ENCODE peak calls at places on chromosomes 5 and 9, in seven cellular contexts. O, T, S, U, R, Q and X are unnamed samples.

GRCh38 chr9:74102702-74103101 is 394.4 kb upstream of the RORB start:
- DNase-seq in O (no peak), Q (no peak), T (no peak), U (no peak), S (no peak), R (no peak), X (no peak)

GRCh38 chr9:76452839-76453238 is 6.1 kb upstream of the GCNT1 start:
- DNase-seq in O (no peak), U (no peak), S (no peak), T (no peak), R (no peak), Q (no peak), X (no peak)

GRCh38 chr5:55231476-55232193 is 1.8 kb downstream of the CCNO start:
- DNase-seq in S (peak; percentile 62), R (no peak), O (no peak), Q (peak; percentile 51), U (peak; percentile 69), T (no peak), X (no peak)

GRCh38 chr5:174535691-174536090 is 188.7 kb upstream of the MSX2 start:
- DNase-seq in S (no peak), U (no peak), O (no peak), R (no peak), T (no peak), Q (no peak), X (no peak)

GRCh38 chr5:55402199-55402598 is 94.4 kb downstream of the MTREX start:
- DNase-seq in O (no peak), R (no peak), S (no peak), Q (no peak), U (no peak), T (no peak), X (no peak)

GRCh38 chr5:72209515-72210115 is 102.3 kb downstream of the MAP1B start:
- DNase-seq in O (no peak), Q (no peak), T (no peak), S (no peak), R (peak; percentile 83), U (no peak), X (no peak)

GRCh38 chr5:41347569-41347968 is 134.2 kb upstream of the C6 start:
- DNase-seq in S (no peak), T (no peak), O (no peak), R (no peak), Q (no peak), U (no peak), X (no peak)

GRCh38 chr5:33933723-33934544 is 2.3 kb upstream of the RXFP3 start:
- DNase-seq in O (no peak), T (no peak), U (no peak), R (no peak), Q (no peak), S (no peak), X (no peak)

GRCh38 chr9:113482991-113483675 is 19.6 kb downstream of the RGS3 start:
- DNase-seq in O (no peak), Q (no peak), R (peak; percentile 19), S (no peak), T (no peak), U (no peak), X (no peak)

GRCh38 chr9:90881648-90882047 is 80.0 kb downstream of the SYK start:
- DNase-seq in O (no peak), Q (peak; percentile 40), S (no peak), U (no peak), T (no peak), R (no peak), X (no peak)

GRCh38 chr9:89806371-89807100 is 201.7 kb downstream of the GADD45G start:
- DNase-seq in S (no peak), R (no peak), U (no peak), Q (no peak), T (no peak), O (no peak), X (no peak)

GRCh38 chr5:139752506-139753350 is 42.9 kb upstream of the PSD2 start:
- DNase-seq in U (peak; percentile 53), T (peak; percentile 77), Q (no peak), R (no peak), S (no peak), O (no peak), X (no peak)

GRCh38 chr5:151004499-151004898 is 15.9 kb upstream of the GPX3 start:
- DNase-seq in O (no peak), U (no peak), R (no peak), Q (no peak), T (no peak), S (no peak), X (no peak)

GRCh38 chr5:151003503-151003860 is 16.9 kb upstream of the GPX3 start:
- DNase-seq in O (no peak), S (no peak), U (no peak), Q (no peak), R (no peak), T (no peak), X (no peak)

GRCh38 chr5:151001436-151001835 is 19.0 kb upstream of the GPX3 start:
- DNase-seq in O (no peak), S (peak; percentile 14), U (no peak), Q (no peak), T (no peak), R (no peak), X (no peak)

GRCh38 chr5:151002681-151003502 is 17.5 kb upstream of the GPX3 start:
- DNase-seq in U (no peak), O (no peak), R (no peak), S (peak; percentile 31), Q (no peak), T (no peak), X (no peak)

DNA sequence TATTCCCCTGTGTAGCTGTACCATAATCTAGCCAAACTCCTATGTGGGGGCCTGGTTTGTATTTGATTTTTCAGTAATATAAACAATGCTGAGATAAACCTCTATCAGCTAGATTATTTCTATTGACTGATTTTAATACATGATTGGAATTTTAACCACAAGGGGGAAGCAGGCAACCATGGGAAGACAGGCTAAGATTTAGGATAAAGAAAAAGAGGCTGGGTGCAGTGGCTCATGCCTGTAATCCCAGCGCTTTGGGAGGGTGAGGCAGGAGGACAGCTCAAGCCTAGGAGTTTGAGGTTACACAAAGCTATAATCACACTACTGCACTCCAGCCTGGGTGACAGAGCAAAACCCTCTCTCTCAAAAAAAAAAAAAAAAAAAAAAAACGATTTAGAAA is 18.1 kb upstream of the GPX3 start:
- DNase-seq in S (peak; percentile 42), O (no peak), R (no peak), T (peak; percentile 46), Q (no peak), U (peak; percentile 41), X (no peak)
- TF ChIP-seq POLR2AphosphoS5 in S (no peak), O (no peak), R (no peak), T (no peak), Q (no peak), U (no peak), X (no peak)

GRCh38 chr9:14139287-14139686 is 174.7 kb downstream of the NFIB start:
- DNase-seq in T (no peak), S (no peak), R (no peak), O (no peak), Q (no peak), U (no peak), X (no peak)

GRCh38 chr9:14136047-14136446 is 177.9 kb downstream of the NFIB start:
- DNase-seq in T (no peak), U (no peak), Q (no peak), O (no peak), R (no peak), S (no peak), X (no peak)

GRCh38 chr9:14141736-14142135 is 172.2 kb downstream of the NFIB start:
- DNase-seq in U (no peak), S (no peak), R (no peak), Q (no peak), O (no peak), T (no peak), X (no peak)

GRCh38 chr9:14136646-14137370 is 177.1 kb downstream of the NFIB start:
- DNase-seq in T (no peak), Q (no peak), O (no peak), R (no peak), S (no peak), U (no peak), X (no peak)

GRCh38 chr9:14140121-14140520 is 173.8 kb downstream of the NFIB start:
- DNase-seq in T (no peak), Q (no peak), U (no peak), R (no peak), S (no peak), O (no peak), X (no peak)
- TF ChIP-seq EP300 in T (no peak), Q (no peak), U (no peak), R (no peak), S (no peak), O (no peak), X (no peak)

DNA sequence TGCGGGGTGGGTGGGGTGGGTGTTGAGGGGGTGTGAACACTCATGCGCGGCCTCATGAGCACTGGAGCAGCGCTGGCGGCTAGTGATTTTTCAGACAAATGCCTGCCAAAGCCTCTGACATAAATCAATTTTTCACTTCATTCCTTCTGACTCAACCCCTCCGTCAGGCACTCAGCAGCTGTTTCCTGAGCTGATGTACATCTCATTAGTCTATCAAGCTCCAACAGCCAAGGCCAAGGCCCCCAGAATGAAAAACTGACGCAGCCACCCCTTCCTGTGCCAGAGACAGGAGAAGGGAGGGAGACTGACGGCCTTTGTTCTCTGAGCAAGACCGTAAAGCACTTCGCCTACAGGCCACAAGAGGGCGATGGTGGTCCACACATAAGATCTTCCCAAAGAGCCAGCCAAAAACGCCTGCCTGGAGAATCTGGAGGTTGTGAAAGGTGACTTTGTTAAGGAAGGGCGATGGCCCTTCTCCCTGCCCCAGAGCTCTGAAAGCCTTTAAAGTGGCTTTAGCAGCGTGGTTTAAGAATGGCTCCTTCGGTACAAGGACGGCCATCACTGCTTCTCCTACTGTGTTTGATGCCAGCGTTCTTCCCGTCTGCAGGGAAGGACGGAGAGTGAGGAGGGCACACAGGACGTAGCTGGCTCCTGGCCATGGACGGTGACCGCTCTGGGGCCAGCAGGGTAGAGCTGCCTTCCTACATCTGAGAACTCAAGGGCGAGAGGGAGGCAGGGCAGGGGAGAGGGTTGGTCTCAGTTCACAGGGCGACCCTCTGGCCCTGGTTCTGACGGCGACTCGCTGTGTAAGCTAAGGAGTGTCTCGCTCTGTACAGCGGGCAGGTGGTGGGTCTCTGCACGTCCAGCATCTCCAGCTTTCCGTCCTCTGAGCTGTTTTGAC is 37.1 kb downstream of the ALG2 start:
- DNase-seq in T (peak; percentile 76), Q (peak; percentile 87), U (peak; percentile 77), O (peak; percentile 92), R (peak; percentile 93), S (peak; percentile 90), X (peak; percentile 54)
- TF ChIP-seq POLR2AphosphoS5 in T (no peak), Q (no peak), U (no peak), O (peak; percentile 58), R (peak; percentile 40), S (no peak), X (no peak)

DNA sequence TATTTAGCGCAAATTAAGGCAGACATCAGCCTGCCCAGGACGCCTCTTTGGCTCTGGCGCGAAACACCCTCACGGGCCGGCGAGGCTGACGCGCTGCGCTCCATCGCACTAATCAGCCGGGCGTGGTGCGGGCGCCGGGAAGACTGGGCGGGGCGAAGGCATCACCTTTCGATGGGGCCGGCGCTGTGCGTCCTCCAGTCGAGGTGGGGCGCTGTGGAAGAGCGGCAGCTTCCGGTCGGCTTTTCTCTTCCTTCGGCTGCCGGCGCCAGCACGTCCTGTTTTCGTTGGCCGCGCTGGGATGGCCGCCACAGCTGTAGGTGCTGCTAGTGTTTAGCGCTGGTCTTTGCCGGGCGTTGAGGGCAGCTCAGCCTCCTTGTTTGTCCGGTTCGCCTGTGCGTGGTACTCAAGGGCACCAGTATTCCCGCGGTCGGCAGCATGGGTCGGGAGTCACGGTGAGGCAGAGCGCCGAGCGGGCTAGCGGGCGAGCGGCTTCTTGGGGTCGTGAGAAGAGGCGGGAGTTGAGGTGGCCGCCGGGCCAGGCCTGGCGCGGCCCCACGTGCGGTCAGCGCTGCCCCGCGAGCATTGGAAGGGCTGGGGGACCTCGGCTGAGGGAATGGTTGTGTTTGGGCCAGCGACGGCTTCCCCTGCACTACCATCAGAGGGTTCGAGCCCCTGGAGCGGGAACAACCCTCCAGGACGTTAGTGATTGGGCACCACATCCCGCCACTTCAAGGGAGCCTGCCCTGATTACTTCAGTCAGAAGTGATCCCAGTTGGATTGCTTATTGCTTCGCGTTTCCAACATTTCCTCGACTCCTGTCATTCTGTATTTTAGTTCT is at the start of gene DDX46:
- DNase-seq in U (peak; percentile 97), T (peak; percentile 96), R (peak; percentile 96), O (peak; percentile 97), S (peak; percentile 97), Q (peak; percentile 97), X (peak; percentile 96)
- TF ChIP-seq EP300 in U (no peak), T (peak; percentile 26), R (no peak), O (no peak), S (no peak), Q (no peak), X (no peak)